ENCODE peak calls at places on chromosomes 7 and 10, in eight cellular contexts. J is HepG2, Q is Panc1, A is GM12878, E is HCT116, B is GM23338, H is upper lobe of left lung, Y is K562. I is an unnamed sample.

GRCh38 chr10:104339469-104340098 is 1.3 kb upstream of the ITPRIP start:
- ATAC-seq in Q (no peak), Y (peak), H (peak), J (peak), B (no peak), A (no peak), E (no peak), I (peak)

GRCh38 chr7:66748791-66749190 is 8.3 kb downstream of the RABGEF1 start:
- ATAC-seq in J (no peak), H (peak), Q (peak), B (no peak), Y (no peak), A (peak), E (no peak), I (no peak)

GRCh38 chr10:128873408-128873807 is 593.6 kb upstream of the MGMT start:
- ATAC-seq in J (no peak), Q (no peak), Y (no peak), H (no peak), E (no peak), B (no peak), A (no peak), I (no peak)

GRCh38 chr7:7654964-7655363 is 14.4 kb downstream of the UMAD1 start:
- ATAC-seq in E (no peak), B (no peak), A (no peak), J (no peak), Y (no peak), Q (no peak), H (no peak), I (no peak)

GRCh38 chr7:3244241-3244814 is 56.7 kb upstream of the SDK1 start:
- ATAC-seq in J (peak), E (peak), Q (peak), Y (no peak), B (no peak), H (peak), A (no peak), I (peak)

GRCh38 chr10:34811968-34812514 is 3.1 kb downstream of the PARD3 start:
- ATAC-seq in J (no peak), B (no peak), Y (no peak), A (no peak), H (no peak), E (no peak), Q (no peak), I (no peak)

GRCh38 chr10:127873901-127874470 is 18.8 kb downstream of the CLRN3 start:
- ATAC-seq in H (no peak), Y (no peak), Q (no peak), E (no peak), A (no peak), B (no peak), J (no peak), I (no peak)

GRCh38 chr7:149782682-149783345 is 9.4 kb upstream of the ZNF467 start:
- ATAC-seq in H (no peak), E (no peak), Q (no peak), J (no peak), A (no peak), B (no peak), Y (no peak), I (no peak)

DNA sequence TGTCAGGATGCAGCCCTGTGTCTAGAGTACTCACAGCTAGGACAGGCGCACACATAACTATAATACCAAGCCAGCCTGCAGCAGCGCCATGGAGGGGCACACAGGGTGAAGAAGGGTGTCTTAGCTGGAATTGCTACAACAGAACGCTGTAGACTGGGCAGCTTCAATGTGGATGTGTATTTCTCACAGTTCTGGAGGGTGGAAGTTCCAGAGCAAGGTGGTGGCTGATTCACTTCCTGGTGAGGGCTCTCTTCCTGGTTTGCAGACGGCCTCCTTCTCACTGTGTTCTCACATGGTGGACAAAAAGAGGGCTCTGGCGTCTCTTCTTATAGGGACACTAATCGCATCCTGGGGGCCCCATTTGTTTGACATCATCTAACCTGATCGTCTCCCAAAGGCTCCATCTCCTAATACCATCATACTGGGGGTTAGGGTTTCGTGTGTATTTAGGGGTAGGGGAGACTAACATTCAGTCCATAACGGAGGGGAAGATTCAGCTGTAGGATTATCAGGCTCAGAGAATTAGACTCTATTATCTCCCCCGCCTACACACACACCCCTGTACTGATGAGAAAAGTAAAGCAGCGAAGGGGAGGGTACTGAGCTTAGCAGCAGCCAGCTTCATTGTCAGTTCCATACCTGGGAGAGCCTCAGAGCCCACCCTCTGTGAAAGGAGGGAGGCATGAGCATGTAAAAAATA is 289.1 kb downstream of the CCDC3 start:
- ATAC-seq in H (no peak), B (no peak), Y (no peak), A (no peak), E (no peak), Q (no peak), J (no peak), I (no peak)
- TF ChIP-seq POLR2AphosphoS5 in H (no peak), B (no peak), Y (no peak), A (no peak), E (no peak), Q (no peak), J (no peak), I (no peak)

GRCh38 chr10:62856021-62856420 is 39.9 kb upstream of the EGR2 start:
- ATAC-seq in E (no peak), Q (no peak), H (no peak), Y (no peak), B (no peak), A (no peak), J (no peak), I (no peak)

GRCh38 chr10:62852961-62853702 is 37.0 kb upstream of the EGR2 start:
- ATAC-seq in E (no peak), Y (no peak), Q (no peak), J (no peak), H (no peak), B (no peak), A (peak), I (no peak)

GRCh38 chr10:62850646-62851045 is 34.5 kb upstream of the EGR2 start:
- ATAC-seq in B (no peak), J (no peak), Q (no peak), Y (no peak), E (no peak), H (no peak), A (peak), I (no peak)

GRCh38 chr10:62851449-62851848 is 35.3 kb upstream of the EGR2 start:
- ATAC-seq in H (no peak), Q (no peak), Y (no peak), A (no peak), B (peak), E (peak), J (no peak), I (no peak)

DNA sequence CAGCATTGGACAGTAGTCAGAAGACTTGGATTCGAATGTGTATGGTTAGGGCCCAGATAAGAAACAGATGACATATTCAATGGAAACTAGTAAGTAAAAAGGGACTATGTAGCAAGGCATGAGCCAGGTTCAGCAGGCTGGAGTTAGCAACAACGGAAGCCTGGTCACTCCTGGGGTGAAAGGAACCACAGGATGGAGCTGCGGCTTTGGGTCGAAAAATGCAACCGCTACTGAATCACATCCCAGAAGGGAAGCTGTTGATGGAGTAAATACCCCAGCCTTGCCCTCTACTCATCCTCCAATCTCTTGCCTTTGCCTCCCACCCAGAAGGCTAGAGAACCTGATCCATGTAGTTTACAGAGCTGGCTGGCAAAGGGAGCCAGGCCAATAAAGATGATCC is 37.5 kb upstream of the EGR2 start:
- ATAC-seq in A (peak), E (no peak), Q (no peak), J (no peak), Y (no peak), B (no peak), H (peak), I (no peak)
- H3K27ac ChIP-seq in A (peak), E (no peak), Q (no peak), J (no peak), Y (no peak), B (no peak), H (no peak), I (no peak)

DNA sequence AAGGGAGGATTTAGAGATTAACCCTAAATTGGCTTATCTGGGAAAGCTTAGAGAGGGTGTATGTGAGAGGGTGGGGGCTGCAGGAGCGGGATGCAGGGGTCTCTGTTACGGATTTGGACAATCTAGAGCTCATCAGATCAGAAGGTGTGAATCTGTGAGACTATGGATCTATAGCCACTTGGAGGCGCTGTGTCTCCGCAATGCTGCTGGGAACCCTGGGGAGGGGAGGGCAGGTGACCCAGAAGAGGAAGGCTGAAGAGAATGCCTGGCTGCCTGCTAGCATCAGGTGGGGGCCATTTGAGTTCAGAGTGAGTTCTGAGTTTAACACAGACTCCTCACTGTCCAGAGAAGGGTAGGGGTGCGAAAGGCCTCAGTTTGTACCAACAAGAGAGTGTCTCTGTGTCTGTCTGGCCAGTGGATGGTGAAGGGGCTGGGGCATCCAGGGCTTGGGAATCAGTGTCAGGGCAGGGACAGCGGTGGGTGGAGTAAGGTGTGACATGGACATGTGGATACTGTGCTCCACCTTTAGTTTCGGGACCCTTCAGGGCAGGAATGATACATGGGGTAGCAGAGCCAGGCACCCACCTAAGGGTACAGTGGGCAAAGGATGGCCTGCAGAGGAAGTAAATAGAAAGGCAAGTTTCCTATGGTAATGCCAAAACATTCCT is 187.3 kb upstream of the PRSS58 start:
- ATAC-seq in Y (peak), H (no peak), B (peak), A (peak), J (no peak), E (peak), Q (no peak), I (no peak)
- TF ChIP-seq CTCF in Y (peak), H (no peak), B (peak), A (peak), J (peak), E (peak), Q (no peak), I (no peak)

GRCh38 chr10:44308935-44309334 is 76.0 kb downstream of the CXCL12 start:
- ATAC-seq in Y (no peak), B (no peak), J (no peak), Q (no peak), E (no peak), H (no peak), A (no peak), I (no peak)

GRCh38 chr10:44311563-44311905 is 73.4 kb downstream of the CXCL12 start:
- ATAC-seq in Q (no peak), A (no peak), E (no peak), B (peak), H (no peak), Y (no peak), J (no peak), I (no peak)

GRCh38 chr10:44309939-44310761 is 74.7 kb downstream of the CXCL12 start:
- ATAC-seq in Q (no peak), A (no peak), H (no peak), Y (no peak), J (no peak), E (no peak), B (no peak), I (no peak)

GRCh38 chr10:44312401-44312800 is 72.5 kb downstream of the CXCL12 start:
- ATAC-seq in B (no peak), Q (no peak), A (peak), Y (no peak), J (no peak), E (no peak), H (no peak), I (no peak)

GRCh38 chr10:44310762-44311562 is 73.9 kb downstream of the CXCL12 start:
- ATAC-seq in Y (peak), E (peak), Q (peak), B (peak), H (peak), A (peak), J (no peak), I (peak)
- TF ChIP-seq POLR2AphosphoS5 in Y (no peak), E (no peak), Q (no peak), B (peak), H (peak), A (no peak), J (no peak), I (peak)

GRCh38 chr10:624312-624604 is 65.2 kb downstream of the DIP2C start:
- ATAC-seq in J (peak), B (peak), Y (no peak), A (no peak), E (no peak), H (no peak), Q (peak), I (no peak)

GRCh38 chr10:621981-622740 is 67.3 kb downstream of the DIP2C start:
- ATAC-seq in Q (no peak), A (no peak), B (no peak), H (no peak), J (no peak), Y (no peak), E (no peak), I (no peak)

GRCh38 chr10:623039-623438 is 66.4 kb downstream of the DIP2C start:
- ATAC-seq in J (no peak), A (no peak), H (no peak), E (no peak), B (no peak), Q (no peak), Y (no peak), I (no peak)

GRCh38 chr10:624605-625334 is 64.7 kb downstream of the DIP2C start:
- ATAC-seq in Q (peak), H (peak), E (peak), B (peak), J (peak), A (no peak), Y (peak), I (peak)

DNA sequence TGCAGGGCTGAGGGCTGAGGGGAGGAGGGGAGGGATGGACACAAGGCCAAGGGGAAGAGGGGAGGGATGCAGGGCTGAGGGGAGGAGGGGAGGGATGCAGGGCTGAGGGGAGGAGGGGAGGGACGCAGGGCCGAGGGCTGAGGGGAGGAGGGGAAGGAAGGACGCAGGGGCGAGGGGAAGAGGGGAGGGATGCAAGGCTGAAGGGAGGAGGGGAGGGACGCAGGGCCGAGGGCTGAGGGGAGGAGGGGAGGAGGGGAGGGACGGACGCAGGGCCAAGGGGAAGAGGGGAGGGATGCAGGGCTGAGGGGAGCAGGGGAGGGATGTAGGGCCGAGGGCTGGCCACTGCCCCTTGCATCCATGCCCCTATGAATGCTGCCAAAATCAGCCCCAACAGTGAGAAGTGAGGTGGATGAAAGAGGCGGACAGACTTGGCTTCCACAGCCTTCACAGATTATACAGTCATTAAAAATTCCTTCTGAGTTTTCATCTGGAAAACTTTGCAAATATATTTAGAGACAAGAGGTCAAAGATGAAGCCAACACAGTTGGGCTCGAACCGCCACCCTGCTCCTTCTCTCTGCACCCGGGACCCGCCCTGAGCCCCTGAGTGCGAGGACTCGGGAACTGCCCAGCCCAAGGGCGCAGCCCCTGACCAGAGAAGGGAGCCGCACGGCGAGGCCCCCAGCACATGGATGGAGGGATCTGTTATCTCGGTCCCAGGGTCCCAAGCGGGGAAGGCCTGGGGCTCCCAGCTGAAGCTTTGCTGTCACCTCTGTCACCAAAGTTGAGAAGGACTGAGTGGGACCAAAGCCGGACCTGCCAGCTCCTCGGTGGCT is 65.8 kb downstream of the DIP2C start:
- ATAC-seq in B (peak), A (no peak), E (no peak), Q (no peak), J (no peak), Y (no peak), H (no peak), I (no peak)
- H3K27ac ChIP-seq in B (no peak), A (no peak), E (no peak), Q (peak), J (no peak), Y (no peak), H (peak), I (peak)

DNA sequence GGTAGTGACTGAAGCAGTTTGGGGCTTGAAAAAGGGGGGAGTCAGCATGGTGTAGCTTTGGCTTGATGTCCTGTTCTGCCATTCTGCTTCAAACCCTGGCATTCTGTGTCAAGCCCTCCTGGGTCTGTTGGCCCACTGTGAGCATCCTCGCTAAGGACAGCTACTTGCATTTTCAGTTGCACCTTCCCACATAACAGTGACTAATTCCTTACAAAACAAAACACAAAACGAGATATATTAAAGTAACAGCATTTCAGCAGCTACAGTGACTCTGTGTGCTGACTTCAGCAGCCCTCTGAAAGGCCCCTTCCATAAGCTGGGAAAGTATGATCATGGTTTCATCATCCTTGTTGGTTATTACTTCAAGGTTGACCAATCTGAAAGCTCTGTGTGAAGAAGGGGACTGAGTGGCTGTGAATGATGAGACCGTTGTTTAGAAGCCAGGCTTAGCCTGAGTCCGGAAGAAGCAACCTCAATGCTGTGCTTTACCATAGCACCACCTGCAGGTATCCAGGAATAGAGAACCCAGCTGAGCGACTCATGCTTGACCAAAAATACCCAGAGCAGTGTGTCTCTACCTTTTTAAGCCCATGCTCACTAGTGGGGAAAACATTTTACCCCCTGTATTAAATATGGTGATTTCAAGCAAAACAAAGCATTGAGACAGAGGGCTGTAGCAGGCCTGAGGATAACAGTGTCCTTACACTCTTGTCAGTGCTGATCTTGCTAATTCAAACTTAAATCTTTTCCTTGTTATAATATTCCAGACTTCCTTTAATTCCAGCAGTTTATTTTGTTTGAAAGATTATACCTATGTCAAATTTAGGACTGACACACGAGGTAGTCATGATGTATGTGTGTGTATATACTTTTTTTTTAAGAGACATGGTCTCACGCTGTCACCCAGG is 42.6 kb upstream of the CC2D2B start:
- ATAC-seq in E (peak), J (peak), Q (peak), Y (peak), B (peak), H (peak), A (peak), I (peak)
- TF ChIP-seq CTCF in E (peak), J (peak), Q (peak), Y (peak), B (peak), H (no peak), A (peak), I (peak)

GRCh38 chr10:110502072-110502845 is 4.6 kb downstream of the DUSP5 start:
- ATAC-seq in A (no peak), Q (no peak), H (no peak), Y (no peak), B (no peak), E (no peak), J (no peak), I (no peak)

GRCh38 chr10:110501142-110501937 is 3.6 kb downstream of the DUSP5 start:
- ATAC-seq in A (peak), H (peak), E (peak), Y (peak), Q (peak), B (peak), J (peak), I (peak)

GRCh38 chr10:110504111-110504735 is 6.5 kb downstream of the DUSP5 start:
- ATAC-seq in A (peak), H (peak), Y (peak), B (no peak), E (no peak), Q (no peak), J (no peak), I (peak)

GRCh38 chr10:110503528-110504110 is 5.9 kb downstream of the DUSP5 start:
- ATAC-seq in J (no peak), H (no peak), A (no peak), Y (no peak), Q (no peak), B (no peak), E (no peak), I (no peak)

GRCh38 chr10:110502851-110503301 is 5.2 kb downstream of the DUSP5 start:
- ATAC-seq in E (no peak), Y (no peak), A (peak), H (peak), B (no peak), Q (no peak), J (no peak), I (no peak)
- TF ChIP-seq POLR2AphosphoS5 in E (peak), Y (no peak), A (peak), H (peak), B (no peak), Q (no peak), J (no peak), I (peak)

I was measured in gastroesophageal sphincter.